ENCODE peak calls at places on chromosomes 1 and 21, in six cellular contexts. H is uterus; Y is fibroblast of mammary gland; X is CD8-positive, alpha-beta T cell; Z is cardiac fibroblast; F is cardiac muscle cell. T is an unnamed sample.

GRCh38 chr1:58922302-58923089 is 138.6 kb upstream of the JUN start:
- DNase-seq in X (peak; percentile 59), Y (peak; percentile 54), H (peak; percentile 70), Z (peak; percentile 48), F (peak; percentile 43), T (peak; percentile 85)

GRCh38 chr1:233114860-233115259 is 164.4 kb downstream of the NTPCR start:
- DNase-seq in X (no peak), H (no peak), F (no peak), Z (no peak), Y (no peak), T (no peak)

GRCh38 chr1:169874229-169874628 is 19.5 kb downstream of the SCYL3 start:
- DNase-seq in X (no peak), F (no peak), Y (peak; percentile 80), Z (peak; percentile 61), H (no peak), T (no peak)

GRCh38 chr1:15417365-15417934 is 7.8 kb downstream of the EFHD2 start:
- DNase-seq in F (no peak), Y (peak; percentile 63), Z (peak; percentile 74), X (peak; percentile 57), H (no peak), T (peak; percentile 83)

GRCh38 chr1:2611621-2612437 is 21.0 kb downstream of the MMEL1 start:
- DNase-seq in Z (no peak), X (no peak), Y (no peak), H (no peak), F (no peak), T (no peak)

GRCh38 chr21:42199488-42200463 is 19.2 kb upstream of the ABCG1 start:
- DNase-seq in H (no peak), Y (peak; percentile 78), X (peak; percentile 34), Z (peak; percentile 91), F (no peak), T (no peak)

GRCh38 chr1:210681158-210681557 is 352.5 kb downstream of the HHAT start:
- DNase-seq in X (no peak), Z (no peak), Y (no peak), H (no peak), F (no peak), T (no peak)

GRCh38 chr1:55580845-55581332 is 365.7 kb upstream of the USP24 start:
- DNase-seq in X (no peak), F (no peak), Y (peak; percentile 98), H (no peak), Z (peak; percentile 94), T (no peak)

GRCh38 chr1:168598963-168599362 is 22.6 kb downstream of the XCL1 start:
- DNase-seq in Y (peak; percentile 47), X (no peak), F (no peak), H (no peak), Z (peak; percentile 14), T (no peak)

GRCh38 chr1:163697137-163697536 is 375.4 kb downstream of the NUF2 start:
- DNase-seq in Z (no peak), Y (no peak), F (no peak), H (no peak), X (no peak), T (no peak)

GRCh38 chr1:6491480-6491962 is at the start of gene PLEKHG5:
- DNase-seq in X (no peak), H (no peak), Z (peak; percentile 96), F (no peak), Y (peak; percentile 68), T (no peak)

GRCh38 chr1:106523448-106523847 is 533.0 kb upstream of the PRMT6 start:
- DNase-seq in X (no peak), Z (no peak), H (no peak), Y (no peak), F (no peak), T (no peak)

GRCh38 chr1:27292111-27292510 is 29.9 kb upstream of the TMEM222 start:
- DNase-seq in Z (peak; percentile 54), H (no peak), F (peak; percentile 83), Y (peak; percentile 22), X (no peak), T (no peak)

GRCh38 chr1:172609528-172609927 is 49.4 kb upstream of the FASLG start:
- DNase-seq in X (no peak), H (no peak), Y (peak; percentile 44), Z (peak; percentile 46), F (peak; percentile 9), T (no peak)

GRCh38 chr1:34101151-34101550 is 63.9 kb downstream of the CSMD2 start:
- DNase-seq in F (no peak), Y (peak; percentile 68), Z (peak; percentile 17), X (no peak), H (no peak), T (no peak)

GRCh38 chr1:26913754-26914619 is at the start of gene NR0B2:
- DNase-seq in Z (no peak), H (no peak), Y (no peak), X (no peak), F (peak; percentile 65), T (peak; percentile 91)

GRCh38 chr1:167156466-167156865 is 62.6 kb downstream of the STYXL2 start:
- DNase-seq in F (no peak), Z (no peak), X (no peak), H (no peak), Y (no peak), T (no peak)

GRCh38 chr1:33866286-33866685 is 2.4 kb downstream of the HMGB4 start:
- DNase-seq in Z (no peak), Y (peak; percentile 16), F (no peak), H (no peak), X (no peak), T (no peak)

GRCh38 chr21:27393726-27394125 is 426.8 kb upstream of the ADAMTS5 start:
- DNase-seq in F (no peak), Z (no peak), X (no peak), Y (no peak), H (no peak), T (no peak)

GRCh38 chr1:6199298-6200187 is at the start of gene RPL22:
- DNase-seq in F (peak; percentile 99), Z (peak; percentile 100), X (peak; percentile 96), Y (peak; percentile 99), H (peak; percentile 97), T (peak; percentile 98)

GRCh38 chr1:184036517-184036949 is 995 bp downstream of the COLGALT2 start:
- DNase-seq in Z (peak; percentile 24), X (peak; percentile 12), H (peak; percentile 27), Y (no peak), F (peak; percentile 75), T (no peak)

GRCh38 chr1:199684686-199685273 is 342.7 kb upstream of the NR5A2 start:
- DNase-seq in H (no peak), F (peak; percentile 58), X (peak; percentile 6), Z (peak; percentile 82), Y (peak; percentile 78), T (peak; percentile 36)

GRCh38 chr1:145879775-145880174 is 5.9 kb downstream of the ANKRD35 start:
- DNase-seq in Z (no peak), X (no peak), H (no peak), Y (no peak), F (no peak), T (no peak)

GRCh38 chr1:209875510-209875909 is 47.7 kb downstream of the UTP25 start:
- DNase-seq in X (no peak), Y (peak; percentile 53), F (peak; percentile 44), H (no peak), Z (peak; percentile 85), T (no peak)

GRCh38 chr1:68379085-68379478 is 70.7 kb downstream of the RPE65 start:
- DNase-seq in X (no peak), F (no peak), H (no peak), Y (peak; percentile 25), Z (no peak), T (no peak)

GRCh38 chr1:100714599-100714998 is 4.9 kb upstream of the VCAM1 start:
- DNase-seq in H (no peak), X (no peak), Y (no peak), Z (no peak), F (no peak), T (no peak)
- H3K4me3 ChIP-seq in H (no peak overlapping the region), X (no peak overlapping the region), Y (no peak overlapping the region), Z (no peak overlapping the region), F (no peak overlapping the region), T (no peak overlapping the region)

GRCh38 chr1:10495475-10495817 is 20.7 kb downstream of the PEX14 start:
- DNase-seq in H (no peak), F (no peak), Y (no peak), Z (no peak), X (no peak), T (no peak)
- H3K4me3 ChIP-seq in H (peak overlapping the region; percentile 7), F (no peak overlapping the region), Y (no peak overlapping the region), Z (no peak overlapping the region), X (peak overlapping the region; percentile 50), T (no peak overlapping the region)

GRCh38 chr1:23614128-23614660 is 54.9 kb upstream of the ID3 start:
- DNase-seq in Y (no peak), X (no peak), Z (no peak), F (no peak), H (no peak), T (no peak)

GRCh38 chr1:23613191-23614126 is 54.2 kb upstream of the ID3 start:
- DNase-seq in Z (no peak), H (no peak), Y (no peak), X (peak; percentile 37), F (no peak), T (no peak)

GRCh38 chr1:23610677-23611076 is 51.4 kb upstream of the ID3 start:
- DNase-seq in F (no peak), Z (no peak), Y (no peak), H (no peak), X (no peak), T (no peak)

GRCh38 chr1:23609971-23610370 is 50.7 kb upstream of the ID3 start:
- DNase-seq in X (no peak), H (no peak), F (no peak), Y (no peak), Z (no peak), T (no peak)

GRCh38 chr1:23611601-23612327 is 52.5 kb upstream of the ID3 start:
- DNase-seq in H (no peak), Y (no peak), X (peak; percentile 32), F (no peak), Z (no peak), T (no peak)
- H3K4me3 ChIP-seq in H (no peak overlapping the region), Y (no peak overlapping the region), X (no peak overlapping the region), F (no peak overlapping the region), Z (no peak overlapping the region), T (no peak overlapping the region)

GRCh38 chr21:31555741-31556191 is 103.7 kb upstream of the SOD1 start:
- DNase-seq in Y (no peak), H (no peak), F (no peak), X (no peak), Z (no peak), T (no peak)

GRCh38 chr21:31553461-31553860 is 106.0 kb upstream of the SOD1 start:
- DNase-seq in Y (no peak), Z (no peak), X (no peak), F (no peak), H (no peak), T (no peak)

GRCh38 chr21:31554511-31555022 is 104.9 kb upstream of the SOD1 start:
- DNase-seq in H (no peak), F (no peak), X (peak; percentile 15), Z (peak; percentile 48), Y (peak; percentile 21), T (no peak)

GRCh38 chr21:31552826-31553225 is 106.7 kb upstream of the SOD1 start:
- DNase-seq in H (no peak), F (no peak), Y (no peak), X (no peak), Z (no peak), T (no peak)

DNA sequence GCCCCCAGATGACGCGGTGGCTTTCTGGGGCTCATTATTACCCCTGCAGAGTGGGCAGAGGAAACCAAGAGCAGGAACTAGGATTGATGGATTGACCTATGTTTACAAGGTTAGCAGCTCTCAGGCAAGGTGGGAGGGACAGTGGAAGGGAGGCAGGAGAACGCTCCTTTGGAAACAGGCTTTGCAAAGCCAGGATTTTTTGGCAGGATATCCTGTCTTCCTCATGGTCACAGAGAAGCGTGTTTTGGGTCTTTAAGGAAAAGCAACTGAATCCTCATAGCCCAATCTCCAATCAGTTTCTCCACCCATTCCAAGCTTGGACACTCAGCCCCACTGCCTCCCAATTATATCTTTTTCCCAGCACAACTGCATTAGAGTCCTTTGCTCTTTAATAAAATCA is 105.6 kb upstream of the SOD1 start:
- DNase-seq in F (no peak), Z (no peak), H (no peak), X (no peak), Y (no peak), T (no peak)
- H3K4me3 ChIP-seq in F (no peak overlapping the region), Z (no peak overlapping the region), H (no peak overlapping the region), X (no peak overlapping the region), Y (no peak overlapping the region), T (no peak overlapping the region)

T was measured in colonic mucosa.